ENCODE peak calls at places on chromosomes 4 and X, in seven cellular contexts. G, Y, D, R, S, Z and N are unnamed samples.

GRCh38 chrX:47413179-47413594 is 42.8 kb downstream of the ZNF157 start:
- DNase-seq in G (no peak), Y (no peak), D (no peak), R (no peak), S (no peak), Z (no peak), N (no peak)

GRCh38 chr4:11720292-11720691 is 291.6 kb upstream of the HS3ST1 start:
- DNase-seq in G (peak; percentile 67), Y (peak; percentile 29), D (peak; percentile 57), R (no peak), S (no peak), Z (peak; percentile 76), N (no peak)

GRCh38 chr4:99832313-99832712 is 15.7 kb downstream of the DAPP1 start:
- DNase-seq in G (no peak), Y (peak; percentile 44), D (peak; percentile 5), R (no peak), S (no peak), Z (peak; percentile 71), N (no peak)

GRCh38 chrX:110414679-110415439 is 56.2 kb downstream of the RTL9 start:
- DNase-seq in G (peak; percentile 77), Y (no peak), D (peak; percentile 48), R (no peak), S (no peak), Z (no peak), N (no peak)

GRCh38 chr4:75658881-75659280 is 14.3 kb downstream of the G3BP2 start:
- DNase-seq in G (peak; percentile 66), Y (no peak), D (peak; percentile 57), R (no peak), S (no peak), Z (no peak), N (no peak)

GRCh38 chr4:5932021-5932553 is 39.2 kb upstream of the CRMP1 start:
- DNase-seq in G (no peak), Y (no peak), D (no peak), R (no peak), S (no peak), Z (no peak), N (no peak)

GRCh38 chrX:48540015-48540350 is 469 bp downstream of the TBC1D25 start:
- DNase-seq in G (peak; percentile 14), Y (no peak), D (peak; percentile 46), R (no peak), S (no peak), Z (no peak), N (peak; percentile 30)

GRCh38 chr4:168524897-168525296 is 28.0 kb downstream of the PALLD start:
- DNase-seq in G (no peak), Y (no peak), D (no peak), R (no peak), S (no peak), Z (no peak), N (no peak)

GRCh38 chrX:19897087-19897486 is 9.7 kb upstream of the SH3KBP1 start:
- DNase-seq in G (no peak), Y (no peak), D (no peak), R (no peak), S (no peak), Z (no peak), N (no peak)

GRCh38 chr4:122612540-122612939 is 8.3 kb downstream of the IL21 start:
- DNase-seq in G (peak; percentile 45), Y (no peak), D (no peak), R (no peak), S (no peak), Z (no peak), N (no peak)

GRCh38 chrX:119228506-119229290 is 7.4 kb upstream of the PGRMC1 start:
- DNase-seq in G (peak; percentile 88), Y (no peak), D (peak; percentile 52), R (no peak), S (no peak), Z (peak; percentile 52), N (no peak)

GRCh38 chr4:76948441-76949292 is 885 bp upstream of the SEPTIN11 start:
- DNase-seq in G (peak; percentile 76), Y (peak; percentile 95), D (peak; percentile 95), R (no peak), S (peak; percentile 75), Z (peak; percentile 76), N (peak; percentile 82)

GRCh38 chr4:20288846-20289512 is 37.3 kb downstream of the SLIT2 start:
- DNase-seq in G (peak; percentile 47), Y (no peak), D (no peak), R (no peak), S (no peak), Z (no peak), N (no peak)

GRCh38 chrX:28584025-28584424 is 3.2 kb upstream of the IL1RAPL1 start:
- DNase-seq in G (no peak), Y (no peak), D (no peak), R (no peak), S (no peak), Z (no peak), N (no peak)

GRCh38 chr4:173934933-173935620 is 348.4 kb downstream of the FBXO8 start:
- DNase-seq in G (no peak), Y (peak; percentile 92), D (peak; percentile 32), R (no peak), S (no peak), Z (no peak), N (no peak)

GRCh38 chr4:81065446-81065845 is 34.9 kb downstream of the BMP3 start:
- DNase-seq in G (no peak), Y (no peak), D (no peak), R (no peak), S (no peak), Z (no peak), N (no peak)

GRCh38 chr4:55397024-55397520 is 1.3 kb downstream of the TMEM165 start:
- DNase-seq in G (no peak), Y (peak; percentile 14), D (peak; percentile 55), R (no peak), S (no peak), Z (no peak), N (no peak)

GRCh38 chrX:153684447-153685178 is 3.1 kb upstream of the SLC6A8 start:
- DNase-seq in G (no peak), Y (peak; percentile 34), D (no peak), R (peak; percentile 52), S (peak; percentile 59), Z (no peak), N (peak; percentile 74)

GRCh38 chr4:26071688-26072087 is 157.7 kb downstream of the SMIM20 start:
- DNase-seq in G (no peak), Y (no peak), D (no peak), R (no peak), S (no peak), Z (no peak), N (no peak)

GRCh38 chr4:97866821-97867556 is 276.3 kb downstream of the STPG2 start:
- DNase-seq in G (no peak), Y (no peak), D (no peak), R (no peak), S (no peak), Z (no peak), N (no peak)

GRCh38 chr4:36168127-36168898 is 76.0 kb downstream of the ARAP2 start:
- DNase-seq in G (peak; percentile 25), Y (no peak), D (no peak), R (no peak), S (no peak), Z (no peak), N (no peak)

GRCh38 chrX:38225093-38225492 is 4.4 kb upstream of the SRPX start:
- DNase-seq in G (peak; percentile 60), Y (peak; percentile 51), D (peak; percentile 65), R (no peak), S (no peak), Z (no peak), N (no peak)

GRCh38 chr4:75919914-75920313 is 17.7 kb upstream of the PPEF2 start:
- DNase-seq in G (peak; percentile 20), Y (no peak), D (no peak), R (no peak), S (no peak), Z (peak; percentile 15), N (no peak)

GRCh38 chr4:77159798-77160197 is 2.8 kb downstream of the CCNG2 start:
- DNase-seq in G (no peak), Y (no peak), D (no peak), R (no peak), S (no peak), Z (peak; percentile 69), N (no peak)

GRCh38 chr4:36638273-36638811 is 356.9 kb downstream of the DTHD1 start:
- DNase-seq in G (no peak), Y (no peak), D (no peak), R (no peak), S (peak; percentile 30), Z (no peak), N (no peak)

DNA sequence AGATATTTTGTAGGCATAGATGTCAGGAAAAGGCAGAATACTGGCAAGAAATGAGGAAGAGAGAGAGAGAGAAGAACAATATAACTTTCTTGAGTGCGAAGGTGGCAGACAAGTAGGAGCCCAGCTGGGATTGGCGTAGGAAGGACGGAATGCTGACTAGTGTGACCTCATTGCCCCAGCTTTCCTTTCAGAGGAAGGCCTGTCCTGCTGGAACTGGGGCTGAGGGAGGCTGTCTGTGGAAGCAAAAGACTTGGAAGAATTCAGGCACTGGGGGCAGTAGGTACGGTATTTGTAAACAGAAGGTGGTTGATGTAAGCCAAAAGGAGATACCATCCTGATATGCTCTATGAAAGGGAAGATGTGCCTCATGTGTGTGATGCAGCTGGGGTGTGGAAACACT is 818.4 kb downstream of the ADGRL3 start:
- DNase-seq in G (no peak), Y (peak; percentile 83), D (no peak), R (no peak), S (no peak), Z (no peak), N (no peak)
- H3K79me1 ChIP-seq in G (no peaks in the 10 kb centered on the region), Y (no peaks in the 10 kb centered on the region), D (no peaks in the 10 kb centered on the region), R (no peaks in the 10 kb centered on the region), S (no peaks in the 10 kb centered on the region), Z (no peaks in the 10 kb centered on the region), N (no peaks in the 10 kb centered on the region)

DNA sequence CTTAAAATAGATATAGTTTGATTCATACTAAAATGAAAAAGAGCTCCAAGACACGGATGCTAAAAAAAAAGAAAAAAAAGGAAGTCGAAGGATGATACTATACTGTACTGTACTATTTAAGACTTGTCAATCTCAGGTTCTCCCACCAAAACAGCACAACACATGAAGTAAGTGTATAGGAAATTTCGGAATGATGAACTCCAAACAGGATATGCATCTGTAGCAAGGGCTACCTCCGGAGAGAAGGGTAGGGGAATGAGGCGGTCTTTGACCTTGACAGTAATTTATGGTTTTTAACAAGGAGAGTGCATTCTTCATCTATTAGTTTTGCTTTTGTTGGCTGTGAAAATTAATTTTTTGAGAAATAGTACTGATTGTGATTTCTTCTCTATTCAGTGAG is 541 bp upstream of the FIP1L1 start:
- DNase-seq in G (no peak), Y (no peak), D (no peak), R (no peak), S (no peak), Z (no peak), N (no peak)
- H3K9ac ChIP-seq in G (no peak overlapping the region), Y (peak overlapping the region; percentile 54), D (peak overlapping the region; percentile 97), R (no peak overlapping the region), S (no peak overlapping the region), Z (no peak overlapping the region), N (no peak overlapping the region)

DNA sequence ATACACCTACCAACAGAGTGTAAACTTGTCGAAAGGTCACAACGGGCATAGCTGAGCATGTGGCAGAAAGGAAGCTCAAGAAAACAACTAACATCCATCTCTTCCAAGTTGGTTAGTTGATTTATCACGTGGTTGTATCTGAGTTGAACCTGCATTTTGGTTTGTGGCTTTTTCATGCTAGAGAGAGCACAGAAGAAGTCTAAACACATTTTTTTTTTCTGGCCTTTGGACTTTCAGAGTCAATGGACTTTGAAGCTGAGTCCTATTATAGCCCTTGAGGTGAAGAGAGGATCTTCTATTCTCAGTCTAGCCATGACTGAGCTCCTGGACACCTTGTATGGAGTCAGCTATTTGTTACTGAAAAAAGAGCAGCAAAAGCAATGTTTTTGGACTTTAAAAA is 150.6 kb upstream of the TRPC5 start:
- DNase-seq in G (no peak), Y (no peak), D (no peak), R (no peak), S (no peak), Z (no peak), N (no peak)
- H3K79me1 ChIP-seq in G (no peaks in the 10 kb centered on the region), Y (no peaks in the 10 kb centered on the region), D (no peaks in the 10 kb centered on the region), R (no peaks in the 10 kb centered on the region), S (no peaks in the 10 kb centered on the region), Z (no peaks in the 10 kb centered on the region), N (no peaks in the 10 kb centered on the region)

GRCh38 chr4:110613710-110614109 is 9.2 kb downstream of the PITX2 start:
- DNase-seq in G (no peak), Y (peak; percentile 68), D (no peak), R (no peak), S (no peak), Z (no peak), N (no peak)
- H3K9ac ChIP-seq in G (no peak overlapping the region), Y (peak overlapping the region; percentile 84), D (no peak overlapping the region), R (no peak overlapping the region), S (no peak overlapping the region), Z (no peak overlapping the region), N (no peak overlapping the region)